ENCODE peak calls at places on chromosomes 16 and 17, in nine cellular contexts. G is testis; K is MM.1S; E is cardiac muscle cell; I is CD8-positive, alpha-beta T cell; C is mammary epithelial cell; A is heart right ventricle; R is right lobe of liver; Y is breast epithelium. O is an unnamed sample.

GRCh38 chr16:53045554-53046250 is 7.0 kb downstream of the CHD9NB start:
- DNase-seq in R (no peak), Y (no peak), G (no peak), C (no peak), I (no peak), A (no peak), E (no peak), K (no peak), O (no peak)

GRCh38 chr16:56898847-56899246 is 33.1 kb upstream of the HERPUD1 start:
- DNase-seq in G (no peak), C (no peak), Y (no peak), E (no peak), R (no peak), I (no peak), K (no peak), A (no peak), O (no peak)

GRCh38 chr17:8151120-8151640 is 1.0 kb downstream of the PER1 start:
- DNase-seq in E (peak; percentile 96), G (peak; percentile 93), K (peak; percentile 89), Y (peak; percentile 81), A (peak; percentile 96), I (peak; percentile 85), C (peak; percentile 72), R (peak; percentile 93), O (no peak)

GRCh38 chr17:3659541-3660111 is 8.8 kb downstream of the TAX1BP3 start:
- DNase-seq in R (peak; percentile 80), C (peak; percentile 80), I (no peak), A (peak; percentile 56), E (peak; percentile 96), K (peak; percentile 3), Y (peak; percentile 37), G (peak; percentile 89), O (peak; percentile 60)

GRCh38 chr16:1708768-1709180 is 2.8 kb downstream of the MAPK8IP3 start:
- DNase-seq in K (no peak), E (peak; percentile 69), Y (no peak), R (no peak), A (peak; percentile 41), C (no peak), G (no peak), I (no peak), O (no peak)

GRCh38 chr16:68083861-68084503 is 1.2 kb upstream of the NFATC3 start:
- DNase-seq in A (no peak), C (no peak), G (no peak), E (peak; percentile 54), I (no peak), Y (peak; percentile 33), K (no peak), R (peak; percentile 55), O (no peak)

GRCh38 chr17:37820313-37821024 is 75.6 kb upstream of the HNF1B start:
- DNase-seq in Y (no peak), I (no peak), G (no peak), K (peak; percentile 86), C (no peak), A (no peak), R (no peak), E (no peak), O (no peak)

GRCh38 chr16:4606354-4606753 is 8.3 kb downstream of the UBALD1 start:
- DNase-seq in K (no peak), E (no peak), R (no peak), Y (no peak), I (no peak), G (no peak), A (no peak), C (peak; percentile 39), O (peak; percentile 24)

GRCh38 chr16:7561908-7562405 is 229.3 kb downstream of the RBFOX1 start:
- DNase-seq in Y (no peak), A (no peak), K (no peak), E (no peak), R (no peak), I (no peak), G (no peak), C (no peak), O (no peak)

GRCh38 chr17:13114601-13115024 is 96.8 kb upstream of the ELAC2 start:
- DNase-seq in G (peak; percentile 56), I (no peak), C (peak; percentile 6), E (peak; percentile 62), R (peak; percentile 21), K (no peak), A (peak; percentile 10), Y (no peak), O (peak; percentile 56)

GRCh38 chr17:80683625-80684100 is 139.0 kb downstream of the RPTOR start:
- DNase-seq in E (no peak), G (no peak), K (no peak), C (no peak), R (no peak), A (no peak), I (no peak), Y (no peak), O (no peak)

GRCh38 chr16:88558457-88559442 is 11.5 kb upstream of the ZC3H18 start:
- DNase-seq in K (no peak), G (peak; percentile 79), I (no peak), R (peak; percentile 73), A (peak; percentile 61), Y (no peak), C (peak; percentile 23), E (peak; percentile 88), O (peak; percentile 39)
- TF ChIP-seq CTCF in K (peak; percentile 13), G (peak; percentile 40), I (no peak), R (peak; percentile 48), A (peak; percentile 44), Y (no peak), C (peak; percentile 52), E (peak; percentile 69), O (peak; percentile 31)

DNA sequence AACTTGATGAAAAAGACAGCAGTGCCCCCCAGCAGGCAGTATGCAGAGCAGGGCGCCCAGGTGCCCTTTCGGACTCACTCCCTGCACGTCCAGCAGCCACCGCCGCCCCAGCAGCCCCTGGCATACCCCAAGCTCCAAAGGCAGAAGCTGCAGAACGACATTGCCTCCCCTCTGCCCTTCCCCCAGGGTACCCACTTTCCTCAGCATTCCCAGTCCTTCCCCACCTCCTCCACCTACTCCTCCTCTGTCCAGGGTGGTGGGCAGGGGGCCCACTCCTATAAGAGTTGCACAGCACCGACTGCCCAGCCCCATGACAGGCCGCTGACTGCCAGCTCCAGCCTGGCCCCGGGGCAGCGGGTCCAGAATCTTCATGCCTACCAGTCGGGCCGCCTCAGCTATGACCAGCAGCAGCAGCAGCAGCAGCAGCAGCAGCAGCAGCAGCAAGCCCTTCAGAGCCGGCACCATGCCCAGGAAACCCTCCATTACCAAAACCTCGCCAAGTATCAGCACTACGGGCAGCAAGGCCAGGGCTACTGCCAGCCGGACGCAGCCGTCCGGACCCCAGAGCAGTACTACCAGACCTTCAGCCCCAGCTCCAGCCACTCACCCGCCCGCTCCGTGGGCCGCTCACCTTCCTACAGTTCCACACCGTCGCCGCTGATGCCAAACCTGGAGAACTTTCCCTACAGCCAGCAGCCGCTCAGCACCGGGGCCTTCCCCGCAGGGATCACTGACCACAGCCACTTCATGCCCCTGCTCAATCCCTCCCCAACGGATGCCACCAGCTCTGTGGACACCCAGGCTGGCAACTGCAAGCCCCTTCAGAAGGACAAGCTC is 43.2 kb downstream of the SREBF1 start:
- DNase-seq in C (no peak), E (no peak), I (no peak), A (peak; percentile 60), G (no peak), K (no peak), R (no peak), Y (no peak), O (no peak)
- H3K27ac ChIP-seq in C (no peak overlapping the region), E (no peak overlapping the region), I (peak overlapping the region; percentile 65), A (no peak overlapping the region), G (no peak overlapping the region), K (no peak overlapping the region), R (no peak overlapping the region), Y (no peak overlapping the region), O (peak overlapping the region; percentile 74)

DNA sequence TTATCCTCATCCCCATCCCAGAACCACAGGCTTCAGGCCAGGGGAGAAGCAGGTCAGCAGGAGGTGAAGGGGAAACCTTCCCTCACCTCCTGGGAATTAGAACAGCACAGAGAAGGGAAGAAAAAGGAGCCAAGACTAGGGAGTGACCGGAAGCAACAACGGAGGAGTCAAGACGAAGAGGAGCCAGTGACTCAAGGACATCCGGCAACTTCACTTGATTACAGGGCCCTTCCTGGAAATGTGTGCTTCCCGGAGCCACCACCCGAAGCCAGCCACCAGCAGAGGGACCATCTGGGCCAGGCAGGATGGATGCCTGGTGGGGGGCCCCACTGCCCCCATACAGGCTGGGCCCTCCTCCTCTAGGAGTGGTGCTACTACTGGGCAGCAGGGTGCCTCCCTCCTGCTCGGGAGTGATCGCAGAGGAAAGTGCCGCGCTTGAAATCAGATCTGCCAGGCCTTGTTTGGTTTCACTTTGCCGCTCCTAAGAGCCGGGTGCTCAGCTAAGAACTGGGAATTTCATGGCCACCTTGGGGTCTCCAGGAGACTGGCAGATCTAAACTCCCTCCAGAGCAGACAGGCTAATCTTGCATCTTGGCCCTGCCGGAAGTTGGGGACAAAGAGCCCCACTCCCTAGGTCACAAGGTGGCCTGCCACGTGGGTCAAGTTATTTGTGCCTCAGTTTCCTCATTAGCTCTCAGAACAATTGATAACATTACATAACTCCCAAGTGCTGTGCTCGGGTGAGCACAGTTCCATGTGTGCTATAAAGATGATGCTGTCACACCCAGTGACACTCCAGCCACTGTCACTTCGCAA is 6.6 kb downstream of the CDC42EP4 start:
- DNase-seq in R (peak; percentile 61), Y (no peak), E (peak; percentile 88), C (peak; percentile 69), A (peak; percentile 86), I (no peak), G (peak; percentile 85), K (no peak), O (peak; percentile 38)
- TF ChIP-seq CTCF in R (peak; percentile 17), Y (peak; percentile 24), E (peak; percentile 37), C (peak; percentile 34), A (peak; percentile 46), I (no peak), G (no peak), K (no peak), O (no peak)

GRCh38 chr17:28342313-28342712 is 6.8 kb downstream of the TNFAIP1 start:
- DNase-seq in E (no peak), G (no peak), K (no peak), A (no peak), C (no peak), Y (no peak), I (no peak), R (no peak), O (no peak)

GRCh38 chr17:28344435-28344901 is 8.9 kb downstream of the TNFAIP1 start:
- DNase-seq in E (no peak), Y (no peak), G (no peak), I (no peak), K (no peak), A (no peak), R (no peak), C (no peak), O (no peak)

GRCh38 chr17:28344011-28344410 is 8.4 kb downstream of the TNFAIP1 start:
- DNase-seq in K (no peak), Y (no peak), I (no peak), E (no peak), R (no peak), A (no peak), G (no peak), C (no peak), O (no peak)

GRCh38 chr17:28341516-28341915 is 6.0 kb downstream of the TNFAIP1 start:
- DNase-seq in C (no peak), A (no peak), Y (no peak), G (no peak), R (no peak), E (no peak), I (no peak), K (no peak), O (no peak)

DNA sequence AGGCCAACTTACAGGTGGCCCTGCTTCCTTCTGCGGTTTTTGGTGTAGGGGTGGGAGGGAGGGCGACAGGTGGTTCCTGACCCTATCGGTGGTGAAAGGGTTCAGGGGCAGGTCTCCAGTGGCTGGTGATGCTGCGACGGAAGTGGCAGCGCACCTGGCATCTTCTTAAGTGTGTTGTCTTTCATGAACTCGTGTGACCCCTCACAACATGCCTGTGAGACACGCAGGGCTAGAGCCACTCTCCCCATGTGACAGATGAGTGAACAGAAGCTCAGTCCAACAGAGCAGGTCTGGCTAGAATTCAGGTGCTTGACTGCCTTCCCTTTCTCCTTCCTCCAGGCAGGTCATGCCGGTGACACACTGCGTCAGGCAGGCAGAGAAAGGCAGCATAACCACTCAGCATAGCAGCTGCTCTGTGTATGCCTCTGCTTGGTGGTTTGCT is 8.0 kb downstream of the TNFAIP1 start:
- DNase-seq in E (no peak), C (no peak), I (no peak), A (no peak), R (no peak), Y (no peak), K (peak; percentile 90), G (no peak), O (no peak)
- H3K27ac ChIP-seq in E (peak overlapping the region; percentile 53), C (no peak overlapping the region), I (no peak overlapping the region), A (no peak overlapping the region), R (peak overlapping the region; percentile 86), Y (peak overlapping the region; percentile 8), K (peak overlapping the region; percentile 75), G (no peak overlapping the region), O (peak overlapping the region; percentile 95)